ENCODE peak calls at places on chromosomes 1 and 21, in five cellular contexts. F is EH, B is KG1, P is GM13976, W is GM23338. L is an unnamed sample.

GRCh38 chr1:163063131-163064059 is 5.8 kb upstream of the RGS4 start:
- DNase-seq in F (no peak), B (no peak), P (no peak), W (no peak), L (no peak)

GRCh38 chr1:165560834-165561233 is 17.0 kb downstream of the LRRC52 start:
- DNase-seq in F (no peak), B (no peak), P (no peak), W (peak; percentile 18), L (no peak)

GRCh38 chr1:27601771-27602509 is 2.0 kb downstream of the AHDC1 start:
- DNase-seq in F (peak; percentile 43), B (peak; percentile 48), P (no peak), W (no peak), L (no peak)

GRCh38 chr1:31432592-31433395 is 19.8 kb downstream of the SERINC2 start:
- DNase-seq in F (no peak), B (no peak), P (peak; percentile 4), W (no peak), L (no peak)

GRCh38 chr1:24702511-24703293 is 42.5 kb upstream of the CLIC4 start:
- DNase-seq in F (peak; percentile 60), B (no peak), P (no peak), W (peak; percentile 34), L (no peak)

GRCh38 chr21:35145626-35146236 is 96.6 kb upstream of the RUNX1 start:
- DNase-seq in F (no peak), B (no peak), P (no peak), W (no peak), L (no peak)

GRCh38 chr1:19872190-19872589 is 10.0 kb upstream of the OTUD3 start:
- DNase-seq in F (no peak), B (no peak), P (no peak), W (no peak), L (peak; percentile 88)

GRCh38 chr21:28333455-28334108 is 659.1 kb downstream of the LTN1 start:
- DNase-seq in F (peak; percentile 82), B (no peak), P (no peak), W (no peak), L (no peak)

GRCh38 chr1:3932156-3932555 is 32.1 kb upstream of the C1orf174 start:
- DNase-seq in F (no peak), B (no peak), P (no peak), W (no peak), L (no peak)

GRCh38 chr1:7482772-7483495 is 288.2 kb upstream of the VAMP3 start:
- DNase-seq in F (no peak), B (no peak), P (no peak), W (no peak), L (no peak)

GRCh38 chr1:74714429-74715362 is 18.2 kb downstream of the CRYZ start:
- DNase-seq in F (no peak), B (no peak), P (peak; percentile 21), W (no peak), L (no peak)

GRCh38 chr1:36822648-36823047 is 211.7 kb downstream of the GRIK3 start:
- DNase-seq in F (no peak), B (no peak), P (no peak), W (no peak), L (no peak)

GRCh38 chr1:23751050-23751814 is 8.0 kb downstream of the ELOA start:
- DNase-seq in F (peak; percentile 62), B (no peak), P (peak; percentile 82), W (peak; percentile 79), L (no peak)

L was measured in NCI-H748 treated with DMSO at 0.1 percent for 48 hours.